ENCODE peak calls at places on chromosomes 4 and X, in nine cellular contexts. U is AG04449, B is transverse colon, D is HS-5, J is kidney glomerular epithelial cell, H is NCI-H1417, N is ecto neural progenitor cell, Q is tibial artery, F is lower leg skin. C is an unnamed sample.

GRCh38 chr4:74005528-74005927 is 7.1 kb upstream of the CXCL5 start:
- DNase-seq in D (no peak), J (no peak), N (no peak), H (no peak), B (no peak), F (no peak), U (no peak), Q (no peak), C (no peak)

GRCh38 chr4:4801013-4801412 is 58.5 kb upstream of the MSX1 start:
- DNase-seq in Q (no peak), F (no peak), D (peak), B (no peak), U (peak), H (no peak), J (peak), N (no peak), C (peak)

GRCh38 chrX:19697416-19697815 is 182.1 kb upstream of the MAP3K15 start:
- DNase-seq in J (no peak), Q (no peak), D (no peak), N (no peak), H (no peak), U (no peak), B (no peak), F (no peak), C (no peak)

GRCh38 chrX:3549442-3549875 is 164.0 kb downstream of the PRKX start:
- DNase-seq in N (no peak), J (no peak), H (no peak), B (no peak), Q (no peak), F (no peak), U (no peak), D (peak), C (no peak)

GRCh38 chr4:87309625-87310024 is 13.1 kb downstream of the HSD17B13 start:
- DNase-seq in D (no peak), B (no peak), N (no peak), Q (no peak), J (no peak), F (no peak), H (no peak), U (no peak), C (peak)

GRCh38 chr4:177239878-177240277 is 69.8 kb upstream of the NEIL3 start:
- DNase-seq in N (no peak), H (no peak), Q (no peak), D (no peak), U (no peak), F (no peak), B (no peak), J (no peak), C (no peak)

GRCh38 chr4:156335721-156336120 is 382.1 kb upstream of the CTSO start:
- DNase-seq in J (no peak), Q (no peak), U (no peak), N (no peak), B (no peak), H (no peak), F (no peak), D (no peak), C (no peak)

GRCh38 chr4:15378055-15378454 is 49.8 kb upstream of the C1QTNF7 start:
- DNase-seq in U (no peak), H (no peak), Q (no peak), J (peak), F (no peak), D (no peak), N (no peak), B (no peak), C (no peak)

GRCh38 chr4:148026022-148026421 is 294.1 kb downstream of the ARHGAP10 start:
- DNase-seq in U (peak), H (no peak), F (no peak), D (peak), J (no peak), Q (no peak), N (no peak), B (no peak), C (peak)

C was measured in AG09309.